ENCODE peak calls at places on chromosome 16, in seven cellular contexts. One of them, this sample, is unnamed.

GRCh38 chr16:83344014-83344413 is 463.8 kb upstream of the HSBP1 start:
- DNase-seq in epithelial cell of esophagus: peak; percentile 76
- DNase-seq in fibroblast of pulmonary artery: peak; percentile 99
- DNase-seq in progenitor cell of endocrine pancreas: no peak
- DNase-seq in A673: no peak
- DNase-seq in BE2C: no peak
- DNase-seq in left lung: no peak
- DNase-seq in this sample: no peak

GRCh38 chr16:11781773-11782172 is 15.3 kb downstream of the ZC3H7A start:
- DNase-seq in epithelial cell of esophagus: peak; percentile 92
- DNase-seq in fibroblast of pulmonary artery: no peak
- DNase-seq in progenitor cell of endocrine pancreas: no peak
- DNase-seq in A673: peak; percentile 62
- DNase-seq in BE2C: peak; percentile 38
- DNase-seq in left lung: no peak
- DNase-seq in this sample: peak; percentile 25

GRCh38 chr16:11405331-11406176 is 60.3 kb downstream of the RMI2 start:
- DNase-seq in epithelial cell of esophagus: peak; percentile 32
- DNase-seq in fibroblast of pulmonary artery: peak; percentile 33
- DNase-seq in progenitor cell of endocrine pancreas: no peak
- DNase-seq in A673: peak; percentile 32
- DNase-seq in BE2C: peak; percentile 43
- DNase-seq in left lung: no peak
- DNase-seq in this sample: peak; percentile 66

GRCh38 chr16:79328327-79329162 is 272.0 kb downstream of the MAF start:
- DNase-seq in epithelial cell of esophagus: no peak
- DNase-seq in fibroblast of pulmonary artery: no peak
- DNase-seq in progenitor cell of endocrine pancreas: no peak
- DNase-seq in A673: no peak
- DNase-seq in BE2C: no peak
- DNase-seq in left lung: peak; percentile 44
- DNase-seq in this sample: no peak

GRCh38 chr16:83113317-83113716 is 486.5 kb downstream of the CDH13 start:
- DNase-seq in epithelial cell of esophagus: peak; percentile 54
- DNase-seq in fibroblast of pulmonary artery: peak; percentile 45
- DNase-seq in progenitor cell of endocrine pancreas: peak; percentile 25
- DNase-seq in A673: peak; percentile 42
- DNase-seq in BE2C: no peak
- DNase-seq in left lung: no peak
- DNase-seq in this sample: peak; percentile 38

GRCh38 chr16:23976091-23977001 is 140.6 kb downstream of the PRKCB start:
- DNase-seq in epithelial cell of esophagus: no peak
- DNase-seq in fibroblast of pulmonary artery: no peak
- DNase-seq in progenitor cell of endocrine pancreas: no peak
- DNase-seq in A673: no peak
- DNase-seq in BE2C: no peak
- DNase-seq in left lung: no peak
- DNase-seq in this sample: no peak

GRCh38 chr16:88289549-88290344 is 93.0 kb upstream of the ZNF469 start:
- DNase-seq in epithelial cell of esophagus: no peak
- DNase-seq in fibroblast of pulmonary artery: peak; percentile 31
- DNase-seq in progenitor cell of endocrine pancreas: no peak
- DNase-seq in A673: no peak
- DNase-seq in BE2C: no peak
- DNase-seq in left lung: no peak
- DNase-seq in this sample: no peak

GRCh38 chr16:84848991-84849634 is 29.3 kb downstream of the CRISPLD2 start:
- DNase-seq in epithelial cell of esophagus: no peak
- DNase-seq in fibroblast of pulmonary artery: no peak
- DNase-seq in progenitor cell of endocrine pancreas: no peak
- DNase-seq in A673: no peak
- DNase-seq in BE2C: no peak
- DNase-seq in left lung: no peak
- DNase-seq in this sample: no peak

GRCh38 chr16:68909099-68909733 is 65.9 kb downstream of the TANGO6 start:
- DNase-seq in epithelial cell of esophagus: no peak
- DNase-seq in fibroblast of pulmonary artery: peak; percentile 6
- DNase-seq in progenitor cell of endocrine pancreas: no peak
- DNase-seq in A673: no peak
- DNase-seq in BE2C: no peak
- DNase-seq in left lung: no peak
- DNase-seq in this sample: no peak

GRCh38 chr16:70662991-70663523 is 16.7 kb downstream of the IL34 start:
- DNase-seq in epithelial cell of esophagus: no peak
- DNase-seq in fibroblast of pulmonary artery: no peak
- DNase-seq in progenitor cell of endocrine pancreas: no peak
- DNase-seq in A673: no peak
- DNase-seq in BE2C: peak; percentile 23
- DNase-seq in left lung: no peak
- DNase-seq in this sample: no peak

GRCh38 chr16:84925092-84925772 is 86.1 kb downstream of the ZDHHC7 start:
- DNase-seq in epithelial cell of esophagus: peak; percentile 52
- DNase-seq in fibroblast of pulmonary artery: no peak
- DNase-seq in progenitor cell of endocrine pancreas: no peak
- DNase-seq in A673: peak; percentile 41
- DNase-seq in BE2C: peak; percentile 66
- DNase-seq in left lung: no peak
- DNase-seq in this sample: peak; percentile 61

GRCh38 chr16:77289331-77289809 is 90.2 kb downstream of the SYCE1L start:
- DNase-seq in epithelial cell of esophagus: peak; percentile 52
- DNase-seq in fibroblast of pulmonary artery: peak; percentile 72
- DNase-seq in progenitor cell of endocrine pancreas: no peak
- DNase-seq in A673: no peak
- DNase-seq in BE2C: no peak
- DNase-seq in left lung: no peak
- DNase-seq in this sample: no peak

GRCh38 chr16:72467157-72467759 is 295.3 kb upstream of the PMFBP1 start:
- DNase-seq in epithelial cell of esophagus: peak; percentile 62
- DNase-seq in fibroblast of pulmonary artery: peak; percentile 78
- DNase-seq in progenitor cell of endocrine pancreas: no peak
- DNase-seq in A673: peak; percentile 49
- DNase-seq in BE2C: peak; percentile 42
- DNase-seq in left lung: no peak
- DNase-seq in this sample: no peak
- TF ChIP-seq CTCF in epithelial cell of esophagus: peak; percentile 75
- TF ChIP-seq CTCF in fibroblast of pulmonary artery: peak; percentile 82
- TF ChIP-seq CTCF in progenitor cell of endocrine pancreas: peak; percentile 71
- TF ChIP-seq CTCF in A673: peak; percentile 68
- TF ChIP-seq CTCF in BE2C: peak; percentile 88
- TF ChIP-seq CTCF in left lung: no peak
- TF ChIP-seq CTCF in this sample: no peak

DNA sequence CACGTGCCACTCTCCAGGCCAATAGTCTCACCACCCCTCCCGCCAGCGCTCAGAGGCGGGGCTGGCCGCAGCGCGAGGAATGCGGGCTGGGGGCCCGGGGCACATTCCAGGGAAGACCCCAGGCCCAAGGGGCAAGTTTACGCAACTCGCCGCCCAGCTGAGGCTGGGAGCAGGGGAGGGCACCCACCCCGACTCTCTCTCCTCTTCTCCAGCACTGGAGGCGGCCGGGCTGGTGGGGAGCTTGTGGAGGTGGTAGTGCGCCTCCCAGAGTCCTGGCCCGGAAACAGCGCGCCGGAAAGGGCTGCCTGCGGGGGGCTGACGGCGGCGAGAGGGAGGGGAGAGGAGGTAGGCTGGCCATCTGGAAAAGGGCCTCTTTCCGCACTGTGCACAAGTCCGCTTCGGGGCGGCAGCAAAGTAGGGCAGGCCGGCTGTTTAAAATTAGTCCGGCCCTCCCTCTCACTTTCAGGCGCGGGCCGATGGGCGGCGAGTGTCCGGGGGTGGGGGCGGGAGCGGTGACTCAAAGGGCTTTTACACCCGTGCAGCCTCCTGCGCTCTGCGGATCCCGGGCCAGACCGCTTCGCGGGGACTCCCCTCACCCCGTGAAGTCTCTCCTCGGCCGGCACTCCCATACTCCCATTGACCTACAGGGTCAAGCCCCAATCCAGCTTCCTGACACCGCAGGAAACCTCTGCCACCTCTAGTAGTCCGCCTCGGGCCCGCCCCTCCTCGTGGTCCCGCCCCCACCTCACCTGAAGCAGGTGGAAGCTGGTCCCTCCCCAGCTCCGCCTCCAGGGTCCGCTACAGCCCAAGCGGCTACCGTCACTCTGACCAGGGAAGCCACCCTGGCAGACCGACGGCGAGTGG is 968 bp downstream of the FHOD1 start:
- DNase-seq in epithelial cell of esophagus: peak; percentile 90
- DNase-seq in fibroblast of pulmonary artery: peak; percentile 87
- DNase-seq in progenitor cell of endocrine pancreas: peak; percentile 85
- DNase-seq in A673: peak; percentile 95
- DNase-seq in BE2C: peak; percentile 87
- DNase-seq in left lung: peak; percentile 93
- DNase-seq in this sample: peak; percentile 87
- TF ChIP-seq CTCF in epithelial cell of esophagus: peak; percentile 34
- TF ChIP-seq CTCF in fibroblast of pulmonary artery: peak; percentile 31
- TF ChIP-seq CTCF in progenitor cell of endocrine pancreas: peak; percentile 58
- TF ChIP-seq CTCF in A673: peak; percentile 68
- TF ChIP-seq CTCF in BE2C: peak; percentile 49
- TF ChIP-seq CTCF in left lung: no peak
- TF ChIP-seq CTCF in this sample: peak; percentile 2

GRCh38 chr16:73337897-73338296 is 290.0 kb upstream of the ZFHX3 start:
- DNase-seq in epithelial cell of esophagus: no peak
- DNase-seq in fibroblast of pulmonary artery: no peak
- DNase-seq in progenitor cell of endocrine pancreas: no peak
- DNase-seq in A673: no peak
- DNase-seq in BE2C: no peak
- DNase-seq in left lung: no peak
- DNase-seq in this sample: no peak

GRCh38 chr16:73339821-73340220 is 291.9 kb upstream of the ZFHX3 start:
- DNase-seq in epithelial cell of esophagus: no peak
- DNase-seq in fibroblast of pulmonary artery: no peak
- DNase-seq in progenitor cell of endocrine pancreas: no peak
- DNase-seq in A673: no peak
- DNase-seq in BE2C: no peak
- DNase-seq in left lung: no peak
- DNase-seq in this sample: no peak

GRCh38 chr16:73337371-73337770 is 289.4 kb upstream of the ZFHX3 start:
- DNase-seq in epithelial cell of esophagus: no peak
- DNase-seq in fibroblast of pulmonary artery: no peak
- DNase-seq in progenitor cell of endocrine pancreas: no peak
- DNase-seq in A673: no peak
- DNase-seq in BE2C: no peak
- DNase-seq in left lung: no peak
- DNase-seq in this sample: no peak
- TF ChIP-seq CTCF in epithelial cell of esophagus: no peak
- TF ChIP-seq CTCF in fibroblast of pulmonary artery: no peak
- TF ChIP-seq CTCF in progenitor cell of endocrine pancreas: no peak
- TF ChIP-seq CTCF in A673: no peak
- TF ChIP-seq CTCF in BE2C: no peak
- TF ChIP-seq CTCF in left lung: no peak
- TF ChIP-seq CTCF in this sample: no peak

GRCh38 chr16:180101-180920 is at the start of gene HBQ1:
- DNase-seq in epithelial cell of esophagus: peak; percentile 33
- DNase-seq in fibroblast of pulmonary artery: peak; percentile 25
- DNase-seq in progenitor cell of endocrine pancreas: peak; percentile 65
- DNase-seq in A673: peak; percentile 65
- DNase-seq in BE2C: peak; percentile 80
- DNase-seq in left lung: no peak
- DNase-seq in this sample: peak; percentile 84
- TF ChIP-seq CTCF in epithelial cell of esophagus: no peak
- TF ChIP-seq CTCF in fibroblast of pulmonary artery: no peak
- TF ChIP-seq CTCF in progenitor cell of endocrine pancreas: peak; percentile 72
- TF ChIP-seq CTCF in A673: peak; percentile 53
- TF ChIP-seq CTCF in BE2C: peak; percentile 21
- TF ChIP-seq CTCF in left lung: no peak
- TF ChIP-seq CTCF in this sample: peak; percentile 83

DNA sequence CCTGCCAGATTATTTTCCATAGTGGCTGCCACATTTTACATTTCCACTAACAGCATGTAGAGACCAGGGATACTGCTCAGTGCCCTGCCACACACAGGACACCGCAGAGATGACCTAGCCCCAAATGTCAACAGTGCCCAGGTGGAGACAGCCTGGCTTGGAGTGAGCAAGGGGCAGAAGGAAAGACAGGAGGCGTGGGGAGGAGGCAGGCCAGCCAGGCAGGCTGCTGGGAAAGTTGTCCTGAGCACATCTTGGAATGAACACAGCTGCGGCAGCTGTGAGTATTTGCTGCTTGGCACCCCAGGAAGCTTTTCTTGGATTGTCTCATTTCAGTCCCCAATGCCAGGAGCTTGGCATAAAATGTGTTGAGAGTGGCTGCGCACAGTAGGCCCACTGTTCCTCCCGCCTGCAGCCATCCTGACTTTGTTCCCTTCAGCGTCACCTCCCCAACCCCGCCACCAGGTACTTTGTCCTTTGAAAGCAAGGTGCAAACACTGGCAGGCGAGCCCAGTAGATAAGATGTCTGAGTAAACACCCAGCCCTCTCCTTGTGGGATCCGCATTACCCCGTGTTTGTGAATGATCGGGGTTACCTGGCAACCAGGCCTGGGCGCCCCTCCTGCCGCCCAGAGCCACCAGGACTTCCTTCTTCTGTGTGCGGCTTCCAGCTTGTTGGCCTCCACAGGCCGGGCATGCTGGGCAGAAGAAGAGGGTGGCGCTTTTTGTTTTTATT is 114.0 kb downstream of the CMIP start:
- DNase-seq in epithelial cell of esophagus: peak; percentile 31
- DNase-seq in fibroblast of pulmonary artery: no peak
- DNase-seq in progenitor cell of endocrine pancreas: peak; percentile 59
- DNase-seq in A673: no peak
- DNase-seq in BE2C: no peak
- DNase-seq in left lung: peak; percentile 81
- DNase-seq in this sample: no peak
- TF ChIP-seq CTCF in epithelial cell of esophagus: no peak
- TF ChIP-seq CTCF in fibroblast of pulmonary artery: no peak
- TF ChIP-seq CTCF in progenitor cell of endocrine pancreas: no peak
- TF ChIP-seq CTCF in A673: no peak
- TF ChIP-seq CTCF in BE2C: no peak
- TF ChIP-seq CTCF in left lung: peak; percentile 10
- TF ChIP-seq CTCF in this sample: no peak

DNA sequence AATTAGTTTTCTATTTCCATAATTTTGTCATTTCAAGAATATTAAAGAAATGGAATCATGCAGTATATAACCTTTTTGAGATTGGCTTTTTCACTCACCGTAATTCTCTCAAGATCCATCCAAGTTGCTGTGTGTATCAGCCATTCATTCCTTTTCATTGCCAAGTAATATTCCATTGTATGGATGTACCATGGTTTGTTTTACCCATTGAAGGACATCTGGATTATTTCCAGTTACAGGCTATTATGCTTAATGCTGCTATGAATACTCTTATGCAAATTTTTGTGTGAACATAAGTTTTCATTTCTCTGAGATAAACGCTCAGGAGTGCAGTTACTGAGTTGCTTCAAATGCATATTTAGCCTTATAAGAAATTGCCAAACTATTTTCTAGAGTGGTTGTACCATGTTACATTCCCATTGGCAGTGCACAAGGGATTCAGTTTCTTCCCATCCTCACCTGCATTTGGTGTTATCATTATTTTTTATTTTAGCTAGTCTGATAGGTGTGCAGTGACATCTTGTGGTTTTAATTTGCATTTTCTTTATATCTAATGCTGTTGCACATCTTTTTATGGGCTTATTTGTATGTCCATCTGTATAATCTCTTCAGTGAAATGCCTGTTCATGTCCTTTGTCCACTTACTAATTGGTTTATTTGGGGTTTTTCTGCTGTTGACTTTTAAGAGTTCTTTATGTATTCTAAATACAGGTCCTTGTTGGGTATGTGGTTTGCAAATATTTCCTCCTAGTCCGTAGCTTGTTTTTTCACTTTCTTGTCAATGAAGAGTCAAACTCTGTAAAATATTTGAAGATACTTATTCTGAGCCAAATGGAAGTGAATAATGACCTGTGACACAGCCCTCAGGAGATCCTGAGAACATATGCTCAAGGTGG is 32.7 kb downstream of the BMERB1 start:
- DNase-seq in epithelial cell of esophagus: peak; percentile 46
- DNase-seq in fibroblast of pulmonary artery: peak; percentile 38
- DNase-seq in progenitor cell of endocrine pancreas: no peak
- DNase-seq in A673: peak; percentile 22
- DNase-seq in BE2C: no peak
- DNase-seq in left lung: no peak
- DNase-seq in this sample: no peak
- TF ChIP-seq CTCF in epithelial cell of esophagus: peak; percentile 39
- TF ChIP-seq CTCF in fibroblast of pulmonary artery: peak; percentile 29
- TF ChIP-seq CTCF in progenitor cell of endocrine pancreas: peak; percentile 33
- TF ChIP-seq CTCF in A673: peak; percentile 46
- TF ChIP-seq CTCF in BE2C: peak; percentile 32
- TF ChIP-seq CTCF in left lung: no peak
- TF ChIP-seq CTCF in this sample: no peak

This sample was measured in glutamatergic neuron.